ENCODE peak calls at places on chromosome 20, in five cellular contexts. B, E, K, L and O are unnamed samples.

GRCh38 chr20:54662064-54662463 is 186.7 kb downstream of the DOK5 start:
- DNase-seq in B (no peak), E (no peak), K (no peak), L (no peak), O (no peak)

GRCh38 chr20:725491-725890 is 42.8 kb downstream of the SLC52A3 start:
- DNase-seq in B (no peak), E (no peak), K (no peak), L (no peak), O (no peak)

GRCh38 chr20:48886189-48886588 is 35.3 kb upstream of the ARFGEF2 start:
- DNase-seq in B (no peak), E (no peak), K (no peak), L (no peak), O (no peak)

GRCh38 chr20:56187791-56188190 is 60.7 kb upstream of the MC3R start:
- DNase-seq in B (no peak), E (no peak), K (no peak), L (no peak), O (peak; percentile 62)

GRCh38 chr20:298755-299391 is 1.5 kb downstream of the ZCCHC3 start:
- DNase-seq in B (no peak), E (no peak), K (no peak), L (no peak), O (no peak)

GRCh38 chr20:3980260-3981131 is 34.9 kb downstream of the RNF24 start:
- DNase-seq in B (no peak), E (peak; percentile 16), K (peak; percentile 73), L (no peak), O (peak; percentile 48)

GRCh38 chr20:3106658-3107463 is 22.3 kb upstream of the AVP start:
- DNase-seq in B (no peak), E (no peak), K (no peak), L (no peak), O (no peak)

GRCh38 chr20:20366551-20366895 is 1.4 kb upstream of the INSM1 start:
- DNase-seq in B (no peak), E (no peak), K (no peak), L (no peak), O (no peak)

GRCh38 chr20:53848304-53848703 is 222.1 kb downstream of the BCAS1 start:
- DNase-seq in B (no peak), E (no peak), K (no peak), L (no peak), O (no peak)

GRCh38 chr20:37907677-37908397 is 4.9 kb downstream of the VSTM2L start:
- DNase-seq in B (no peak), E (peak; percentile 11), K (peak; percentile 42), L (no peak), O (peak; percentile 84)

GRCh38 chr20:28562510-28562898 is 2695.0 kb upstream of the DEFB115 start:
- DNase-seq in B (no peak), E (peak; percentile 6), K (peak; percentile 89), L (no peak), O (peak; percentile 70)

GRCh38 chr20:44728835-44729342 is 13.7 kb downstream of the CCN5 start:
- DNase-seq in B (peak; percentile 92), E (peak; percentile 92), K (peak; percentile 68), L (peak; percentile 94), O (peak; percentile 99)

GRCh38 chr20:20547221-20547875 is 165.1 kb downstream of the RALGAPA2 start:
- DNase-seq in B (no peak), E (peak; percentile 10), K (peak; percentile 81), L (no peak), O (peak; percentile 38)

GRCh38 chr20:61700595-61701140 is 365.0 kb downstream of the TAF4 start:
- DNase-seq in B (no peak), E (no peak), K (no peak), L (no peak), O (no peak)

GRCh38 chr20:40984496-40984895 is 44.1 kb upstream of the TOP1 start:
- DNase-seq in B (no peak), E (no peak), K (no peak), L (no peak), O (no peak)

GRCh38 chr20:6122873-6123649 is at the start of gene FERMT1:
- DNase-seq in B (peak; percentile 64), E (peak; percentile 64), K (peak; percentile 54), L (no peak), O (peak; percentile 84)

GRCh38 chr20:14984768-14985622 is 647.6 kb upstream of the FLRT3 start:
- DNase-seq in B (no peak), E (peak; percentile 18), K (no peak), L (no peak), O (no peak)

GRCh38 chr20:37980383-37980782 is 52.9 kb downstream of the TTI1 start:
- DNase-seq in B (no peak), E (no peak), K (no peak), L (no peak), O (no peak)

GRCh38 chr20:33889312-33889711 is 78.2 kb downstream of the CHMP4B start:
- DNase-seq in B (no peak), E (no peak), K (no peak), L (no peak), O (no peak)

GRCh38 chr20:59628171-59628570 is 23.8 kb downstream of the PHACTR3 start:
- DNase-seq in B (no peak), E (no peak), K (no peak), L (no peak), O (no peak)

GRCh38 chr20:7994809-7995208 is 24.8 kb downstream of the TMX4 start:
- DNase-seq in B (no peak), E (no peak), K (no peak), L (no peak), O (no peak)

GRCh38 chr20:31833130-31833930 is 12.1 kb downstream of the FOXS1 start:
- DNase-seq in B (peak; percentile 85), E (no peak), K (peak; percentile 20), L (no peak), O (peak; percentile 59)

GRCh38 chr20:1943267-1944002 is 48.2 kb downstream of the SIRPA start:
- DNase-seq in B (peak; percentile 77), E (peak; percentile 38), K (no peak), L (no peak), O (peak; percentile 91)

GRCh38 chr20:57092112-57092899 is 174.1 kb downstream of the BMP7 start:
- DNase-seq in B (peak; percentile 69), E (peak; percentile 24), K (peak; percentile 26), L (no peak), O (peak; percentile 60)

GRCh38 chr20:20734475-20734948 is 22.1 kb upstream of the RALGAPA2 start:
- DNase-seq in B (no peak), E (no peak), K (no peak), L (no peak), O (no peak)

GRCh38 chr20:44457016-44457415 is 18.7 kb upstream of the TTPAL start:
- DNase-seq in B (no peak), E (no peak), K (no peak), L (no peak), O (no peak)

GRCh38 chr20:3041818-3042504 is 1.5 kb upstream of the GNRH2 start:
- DNase-seq in B (no peak), E (peak; percentile 5), K (peak; percentile 4), L (no peak), O (no peak)

GRCh38 chr20:50100552-50100951 is 12.4 kb downstream of the UBE2V1 start:
- DNase-seq in B (no peak), E (no peak), K (no peak), L (no peak), O (no peak)

GRCh38 chr20:50099565-50099991 is 13.4 kb downstream of the UBE2V1 start:
- DNase-seq in B (no peak), E (no peak), K (no peak), L (no peak), O (no peak)

GRCh38 chr20:50101281-50101680 is 11.7 kb downstream of the UBE2V1 start:
- DNase-seq in B (no peak), E (no peak), K (no peak), L (no peak), O (no peak)

GRCh38 chr20:50098259-50098658 is 14.7 kb downstream of the UBE2V1 start:
- DNase-seq in B (no peak), E (no peak), K (no peak), L (no peak), O (no peak)

DNA sequence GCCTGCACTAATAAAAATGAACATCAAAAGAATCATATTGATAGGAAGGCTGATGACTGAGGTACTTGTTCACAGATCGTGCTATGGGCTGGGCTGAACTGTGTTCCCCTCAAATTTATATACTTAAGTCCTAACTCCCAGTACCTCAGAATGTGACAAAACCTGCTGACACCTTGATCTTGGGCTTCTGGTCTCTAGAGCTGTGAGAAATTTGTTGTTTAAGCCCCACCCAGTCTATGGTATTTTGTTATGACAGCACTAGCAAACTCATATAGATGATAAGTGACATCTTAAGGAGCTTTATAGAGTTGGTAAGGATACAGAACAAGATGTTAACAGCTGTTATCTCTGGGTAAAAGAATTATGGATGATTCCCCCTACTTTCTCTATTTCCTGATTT is 13.8 kb downstream of the UBE2V1 start:
- DNase-seq in B (no peak), E (no peak), K (no peak), L (no peak), O (no peak)
- TF ChIP-seq CTCF in B (no peak), E (no peak), K (no peak), L (no peak), O (no peak)

DNA sequence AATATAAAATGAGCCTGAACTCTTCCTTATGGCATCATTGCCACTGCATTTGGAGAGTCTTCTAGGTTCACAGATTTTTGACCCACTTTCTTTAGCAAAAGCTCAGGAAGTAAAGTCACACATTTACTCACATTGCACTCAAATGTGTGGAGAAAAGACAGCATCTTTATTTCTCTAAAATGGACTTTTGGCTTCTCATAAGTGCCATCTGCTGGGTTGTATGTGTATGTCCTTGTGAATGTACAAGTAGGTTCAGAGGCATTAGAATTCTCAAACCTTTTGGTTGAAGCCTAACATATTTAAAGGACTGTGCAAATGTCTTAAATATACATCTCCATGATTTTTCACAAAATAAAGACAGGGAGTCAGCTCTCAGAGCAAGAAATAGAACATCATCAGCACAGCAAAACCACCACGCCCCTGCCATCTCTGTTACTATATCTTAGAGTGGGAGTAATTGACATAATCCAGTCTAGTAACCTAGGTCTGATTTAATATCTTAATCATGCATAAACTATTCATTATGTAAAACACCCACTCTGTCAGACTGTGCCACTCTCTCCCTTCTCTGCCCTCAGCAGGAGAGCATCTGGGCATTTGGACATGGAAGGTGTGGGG is 42.2 kb upstream of the SPTLC3 start:
- DNase-seq in B (no peak), E (peak; percentile 30), K (peak; percentile 63), L (no peak), O (peak; percentile 40)
- TF ChIP-seq CTCF in B (no peak), E (peak; percentile 42), K (peak; percentile 63), L (no peak), O (peak; percentile 51)

DNA sequence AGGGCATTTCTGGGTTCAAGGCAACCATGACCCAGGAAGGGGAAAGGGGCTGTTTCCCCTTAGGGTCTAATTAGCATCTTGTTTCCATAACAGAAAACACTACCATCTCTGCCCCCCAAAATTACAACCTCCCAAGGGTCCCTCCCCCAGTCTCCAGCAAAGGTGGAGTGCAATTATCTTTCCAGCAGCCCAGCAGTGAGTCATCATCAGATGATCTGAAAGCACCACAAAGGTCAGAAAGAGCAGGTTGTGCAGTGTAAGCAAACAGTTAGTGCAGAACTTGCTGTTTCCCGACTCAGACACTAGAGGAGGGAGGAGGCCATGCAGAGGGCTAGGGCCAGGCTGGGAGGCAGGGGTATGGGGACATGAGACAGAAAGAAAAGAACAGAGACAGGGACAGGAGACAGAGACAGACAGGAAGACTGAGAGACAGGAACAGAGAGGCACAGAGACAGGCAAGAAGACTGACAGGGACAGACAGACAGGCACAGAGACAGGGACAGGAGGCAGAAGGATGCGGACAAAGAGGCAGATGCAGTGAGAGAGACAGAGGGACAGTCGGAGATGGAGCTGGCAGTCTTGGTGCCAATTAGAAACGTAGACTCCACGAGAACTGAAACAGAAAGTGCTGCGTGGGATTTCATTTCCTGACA is 62.5 kb downstream of the PYGB start:
- DNase-seq in B (no peak), E (peak; percentile 93), K (peak; percentile 96), L (no peak), O (peak; percentile 91)
- TF ChIP-seq CTCF in B (peak; percentile 20), E (peak; percentile 76), K (peak; percentile 77), L (no peak), O (peak; percentile 30)

GRCh38 chr20:11585752-11586352 is 331.8 kb upstream of the BTBD3 start:
- DNase-seq in B (no peak), E (peak; percentile 3), K (peak; percentile 22), L (no peak), O (peak; percentile 22)
- TF ChIP-seq CTCF in B (no peak), E (peak; percentile 29), K (peak; percentile 40), L (no peak), O (peak; percentile 41)